ENCODE peak calls at places on chromosomes 6 and 20, in six cellular contexts. P is choroid plexus epithelial cell, V is adrenal gland, G is brain microvascular endothelial cell, Q is astrocyte of the spinal cord, J is cardiac fibroblast. Y is an unnamed sample.
A peak's percentile ranks its signal among the peaks of the same experiment; 100 is the strongest.

GRCh38 chr20:50331469-50332251 is 141.0 kb downstream of the CEBPB start:
- DNase-seq in P (no peak), V (no peak), G (no peak), Q (no peak), J (no peak), Y (peak; percentile 35)

GRCh38 chr20:31720486-31721407 is 1.9 kb downstream of the BCL2L1 start:
- DNase-seq in P (no peak), V (no peak), G (no peak), Q (no peak), J (no peak), Y (peak; percentile 22)

GRCh38 chr6:5025911-5026819 is 22.3 kb upstream of the RPP40 start:
- DNase-seq in P (peak; percentile 43), V (peak; percentile 84), G (peak; percentile 6), Q (peak; percentile 37), J (peak; percentile 35), Y (peak; percentile 14)

GRCh38 chr6:11011787-11012234 is 32.3 kb downstream of the ELOVL2 start:
- DNase-seq in P (no peak), V (no peak), G (no peak), Q (no peak), J (no peak), Y (peak; percentile 92)

GRCh38 chr6:157821342-157822033 is 1.6 kb upstream of the SNX9 start:
- DNase-seq in P (no peak), V (no peak), G (no peak), Q (no peak), J (peak; percentile 54), Y (no peak)

GRCh38 chr6:155234687-155235543 is 28.9 kb upstream of the CLDN20 start:
- DNase-seq in P (peak; percentile 29), V (no peak), G (no peak), Q (peak; percentile 10), J (no peak), Y (no peak)

GRCh38 chr20:57258055-57258454 is 8.4 kb downstream of the BMP7 start:
- DNase-seq in P (no peak), V (no peak), G (no peak), Q (no peak), J (no peak), Y (no peak)

GRCh38 chr6:16767765-16768514 is 6.7 kb upstream of the ATXN1 start:
- DNase-seq in P (no peak), V (no peak), G (no peak), Q (no peak), J (no peak), Y (no peak)

GRCh38 chr6:28900577-28901266 is 23.1 kb downstream of the TRIM27 start:
- DNase-seq in P (no peak), V (no peak), G (no peak), Q (no peak), J (no peak), Y (no peak)

DNA sequence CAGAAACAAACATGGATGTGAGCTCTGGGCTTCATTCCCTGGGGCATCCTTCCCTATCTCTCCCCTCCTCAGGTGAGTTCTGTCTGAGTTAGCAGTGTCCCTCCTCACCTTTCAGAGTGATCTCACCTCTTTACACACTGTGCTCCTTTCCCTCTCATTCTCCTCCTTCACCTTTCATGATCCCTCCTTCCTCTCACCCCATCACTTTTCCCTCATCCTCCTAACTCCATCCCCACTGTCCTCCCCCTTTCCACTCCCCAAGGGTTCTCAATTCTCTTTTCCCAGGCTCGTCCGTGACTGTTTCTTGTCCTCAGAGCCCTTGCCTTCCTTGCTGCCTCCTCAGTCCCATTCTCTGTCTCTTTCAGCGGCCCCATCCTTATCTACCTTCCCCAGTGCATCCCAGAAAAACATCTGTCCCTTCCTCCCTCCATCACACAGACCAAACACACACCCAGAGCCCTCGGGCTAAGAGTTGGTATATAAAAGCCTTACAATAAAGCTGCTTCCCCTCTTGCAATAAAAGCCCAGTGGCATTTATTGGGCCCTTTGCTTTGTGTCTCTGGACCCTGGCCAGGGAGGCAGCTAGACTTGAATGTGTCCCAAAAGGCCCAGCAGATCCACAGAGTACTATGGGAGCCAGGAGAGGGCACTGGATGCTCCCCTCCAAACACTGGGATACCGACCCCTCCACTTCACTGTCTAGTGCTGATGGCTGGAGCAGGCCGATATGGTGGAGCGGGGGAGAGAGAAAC is 1.9 kb downstream of the RNF39 start:
- DNase-seq in P (no peak), V (no peak), G (no peak), Q (no peak), J (no peak), Y (no peak)
- H3K4me3 ChIP-seq in P (no peak overlapping the region), V (no peak overlapping the region), G (no peak overlapping the region), Q (no peak overlapping the region), J (no peak overlapping the region), Y (peak overlapping the region; percentile 83)

DNA sequence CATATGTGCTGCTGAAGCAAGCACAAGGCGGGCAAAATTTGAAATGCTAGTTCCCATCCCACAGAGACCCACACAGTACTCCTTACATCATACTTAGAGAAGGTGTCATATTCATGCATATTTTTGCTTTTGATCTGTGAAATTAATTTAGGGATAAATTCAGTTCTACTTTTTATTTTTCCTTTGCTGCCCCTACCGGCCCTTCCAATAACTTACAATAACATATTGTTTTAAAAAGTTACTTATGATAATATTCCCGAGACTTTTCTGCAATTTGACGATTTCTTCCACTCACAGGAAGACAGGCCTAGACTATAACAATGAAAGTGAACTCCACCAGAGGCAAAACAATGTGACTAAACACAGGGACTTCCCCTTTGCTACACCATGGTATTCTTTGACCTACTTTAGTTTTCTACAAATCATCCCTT is 35.0 kb downstream of the SESN1 start:
- DNase-seq in P (peak; percentile 75), V (no peak), G (peak; percentile 37), Q (peak; percentile 33), J (peak; percentile 89), Y (peak; percentile 71)
- TF ChIP-seq CTCF in P (peak; percentile 42), V (peak; percentile 11), G (peak; percentile 16), Q (peak; percentile 8), J (peak; percentile 8), Y (no peak)

GRCh38 chr6:169141706-169142705 is 111.6 kb downstream of the THBS2 start:
- DNase-seq in P (no peak), V (peak; percentile 69), G (no peak), Q (no peak), J (peak; percentile 32), Y (no peak)
- H3K4me3 ChIP-seq in P (no peak overlapping the region), V (no peak overlapping the region), G (no peak overlapping the region), Q (no peak overlapping the region), J (no peak overlapping the region), Y (no peak overlapping the region)

DNA sequence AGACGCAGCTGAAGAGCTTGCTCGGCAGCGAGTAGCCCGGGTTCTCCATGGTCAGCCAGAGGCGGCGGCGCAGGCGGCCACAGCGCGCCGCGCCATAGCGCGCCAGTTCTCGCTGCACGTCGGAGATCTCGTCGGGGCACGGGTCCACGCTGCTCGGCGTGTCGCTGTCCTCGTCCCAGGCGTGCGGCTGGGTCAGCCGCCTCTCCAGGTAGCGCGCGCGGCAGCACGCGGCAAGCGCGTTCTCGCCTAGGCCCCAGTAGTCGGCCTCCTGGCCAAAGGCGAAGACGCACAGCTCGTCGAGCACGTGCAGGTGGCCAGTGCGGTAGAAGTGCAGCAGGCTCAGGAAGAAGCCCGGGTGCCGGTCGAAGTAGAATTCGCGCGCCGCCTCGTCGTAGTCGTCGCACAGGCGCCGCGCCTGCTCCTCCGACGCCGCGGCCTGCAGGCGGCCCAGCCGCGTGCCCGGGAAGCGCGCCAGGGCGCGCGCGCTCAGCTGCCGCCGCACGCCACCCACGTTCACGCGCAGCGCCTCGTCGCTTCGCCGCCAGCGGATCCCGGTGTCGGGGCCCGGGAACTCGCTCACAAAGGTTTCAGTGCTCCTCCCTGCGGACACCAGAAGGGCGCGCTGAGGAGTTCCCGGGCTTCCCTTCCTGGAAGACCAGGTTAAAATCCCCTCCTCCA is 2.7 kb downstream of the KCNS1 start:
- DNase-seq in P (peak; percentile 39), V (no peak), G (peak; percentile 14), Q (peak; percentile 14), J (peak; percentile 39), Y (peak; percentile 39)
- TF ChIP-seq CTCF in P (peak; percentile 45), V (no peak), G (peak; percentile 48), Q (peak; percentile 23), J (peak; percentile 16), Y (peak; percentile 40)

GRCh38 chr6:142934190-142934589 is 10.8 kb downstream of the HIVEP2 start:
- DNase-seq in P (no peak), V (no peak), G (no peak), Q (no peak), J (no peak), Y (no peak)

GRCh38 chr6:142933701-142934100 is 11.3 kb downstream of the HIVEP2 start:
- DNase-seq in P (no peak), V (no peak), G (no peak), Q (no peak), J (no peak), Y (no peak)

GRCh38 chr6:142938510-142938909 is 6.5 kb downstream of the HIVEP2 start:
- DNase-seq in P (no peak), V (no peak), G (no peak), Q (no peak), J (no peak), Y (no peak)

GRCh38 chr6:142934599-142934998 is 10.4 kb downstream of the HIVEP2 start:
- DNase-seq in P (no peak), V (no peak), G (no peak), Q (no peak), J (no peak), Y (no peak)

GRCh38 chr6:142935553-142936517 is 9.1 kb downstream of the HIVEP2 start:
- DNase-seq in P (no peak), V (no peak), G (no peak), Q (no peak), J (no peak), Y (no peak)
- H3K4me3 ChIP-seq in P (no peak overlapping the region), V (no peak overlapping the region), G (no peak overlapping the region), Q (no peak overlapping the region), J (no peak overlapping the region), Y (no peak overlapping the region)

Y was measured in bronchial epithelial cell.